ENCODE peak calls at places on chromosomes 3 and 15, in four cellular contexts. One of them, this sample, is unnamed.

GRCh38 chr3:10142707-10143560 is 1.4 kb downstream of the VHL start:
- DNase-seq in stimulated activated effector memory CD8-positive, alpha-beta T cell treated with anti-CD3 and anti-CD28 coated beads, Interleukin-12 subunit alpha, Interleukin-12 subunit beta, amount 100 ng/mL, for 72 hours: no peak
- DNase-seq in stimulated activated CD4-positive, alpha-beta T cell treated with anti-CD3 and anti-CD28 coated beads, Interleukin-1b, Interleukin-23, amount 100 ng/mL, for 4 hours: no peak
- DNase-seq in SK-N-SH: peak; percentile 24
- DNase-seq in this sample: peak; percentile 45

GRCh38 chr3:52536112-52536368 is 365 bp upstream of the UQCC5 start:
- DNase-seq in stimulated activated effector memory CD8-positive, alpha-beta T cell treated with anti-CD3 and anti-CD28 coated beads, Interleukin-12 subunit alpha, Interleukin-12 subunit beta, amount 100 ng/mL, for 72 hours: no peak
- DNase-seq in stimulated activated CD4-positive, alpha-beta T cell treated with anti-CD3 and anti-CD28 coated beads, Interleukin-1b, Interleukin-23, amount 100 ng/mL, for 4 hours: no peak
- DNase-seq in SK-N-SH: no peak
- DNase-seq in this sample: no peak

GRCh38 chr3:32948625-32949445 is 2.6 kb upstream of the CCR4 start:
- DNase-seq in stimulated activated effector memory CD8-positive, alpha-beta T cell treated with anti-CD3 and anti-CD28 coated beads, Interleukin-12 subunit alpha, Interleukin-12 subunit beta, amount 100 ng/mL, for 72 hours: no peak
- DNase-seq in stimulated activated CD4-positive, alpha-beta T cell treated with anti-CD3 and anti-CD28 coated beads, Interleukin-1b, Interleukin-23, amount 100 ng/mL, for 4 hours: no peak
- DNase-seq in SK-N-SH: no peak
- DNase-seq in this sample: no peak

GRCh38 chr3:170307998-170308398 is 49.5 kb upstream of the SKIL start:
- DNase-seq in stimulated activated effector memory CD8-positive, alpha-beta T cell treated with anti-CD3 and anti-CD28 coated beads, Interleukin-12 subunit alpha, Interleukin-12 subunit beta, amount 100 ng/mL, for 72 hours: no peak
- DNase-seq in stimulated activated CD4-positive, alpha-beta T cell treated with anti-CD3 and anti-CD28 coated beads, Interleukin-1b, Interleukin-23, amount 100 ng/mL, for 4 hours: no peak
- DNase-seq in SK-N-SH: no peak
- DNase-seq in this sample: no peak

GRCh38 chr3:52714335-52715302 is 8.7 kb downstream of the SPCS1 start:
- DNase-seq in stimulated activated effector memory CD8-positive, alpha-beta T cell treated with anti-CD3 and anti-CD28 coated beads, Interleukin-12 subunit alpha, Interleukin-12 subunit beta, amount 100 ng/mL, for 72 hours: no peak
- DNase-seq in stimulated activated CD4-positive, alpha-beta T cell treated with anti-CD3 and anti-CD28 coated beads, Interleukin-1b, Interleukin-23, amount 100 ng/mL, for 4 hours: no peak
- DNase-seq in SK-N-SH: peak; percentile 27
- DNase-seq in this sample: no peak

GRCh38 chr3:121707531-121708273 is 41.8 kb downstream of the GOLGB1 start:
- DNase-seq in stimulated activated effector memory CD8-positive, alpha-beta T cell treated with anti-CD3 and anti-CD28 coated beads, Interleukin-12 subunit alpha, Interleukin-12 subunit beta, amount 100 ng/mL, for 72 hours: no peak
- DNase-seq in stimulated activated CD4-positive, alpha-beta T cell treated with anti-CD3 and anti-CD28 coated beads, Interleukin-1b, Interleukin-23, amount 100 ng/mL, for 4 hours: no peak
- DNase-seq in SK-N-SH: no peak
- DNase-seq in this sample: no peak

GRCh38 chr3:170128977-170129431 is 52.5 kb downstream of the PHC3 start:
- DNase-seq in stimulated activated effector memory CD8-positive, alpha-beta T cell treated with anti-CD3 and anti-CD28 coated beads, Interleukin-12 subunit alpha, Interleukin-12 subunit beta, amount 100 ng/mL, for 72 hours: no peak
- DNase-seq in stimulated activated CD4-positive, alpha-beta T cell treated with anti-CD3 and anti-CD28 coated beads, Interleukin-1b, Interleukin-23, amount 100 ng/mL, for 4 hours: no peak
- DNase-seq in SK-N-SH: no peak
- DNase-seq in this sample: peak; percentile 18

GRCh38 chr3:43872301-43872700 is 181.6 kb downstream of the ABHD5 start:
- DNase-seq in stimulated activated effector memory CD8-positive, alpha-beta T cell treated with anti-CD3 and anti-CD28 coated beads, Interleukin-12 subunit alpha, Interleukin-12 subunit beta, amount 100 ng/mL, for 72 hours: no peak
- DNase-seq in stimulated activated CD4-positive, alpha-beta T cell treated with anti-CD3 and anti-CD28 coated beads, Interleukin-1b, Interleukin-23, amount 100 ng/mL, for 4 hours: no peak
- DNase-seq in SK-N-SH: peak; percentile 67
- DNase-seq in this sample: no peak

GRCh38 chr15:81511160-81511559 is 137.1 kb upstream of the TMC3 start:
- DNase-seq in stimulated activated effector memory CD8-positive, alpha-beta T cell treated with anti-CD3 and anti-CD28 coated beads, Interleukin-12 subunit alpha, Interleukin-12 subunit beta, amount 100 ng/mL, for 72 hours: no peak
- DNase-seq in stimulated activated CD4-positive, alpha-beta T cell treated with anti-CD3 and anti-CD28 coated beads, Interleukin-1b, Interleukin-23, amount 100 ng/mL, for 4 hours: no peak
- DNase-seq in SK-N-SH: no peak
- DNase-seq in this sample: no peak

GRCh38 chr3:171967932-171968678 is 71.3 kb upstream of the FNDC3B start:
- DNase-seq in stimulated activated effector memory CD8-positive, alpha-beta T cell treated with anti-CD3 and anti-CD28 coated beads, Interleukin-12 subunit alpha, Interleukin-12 subunit beta, amount 100 ng/mL, for 72 hours: no peak
- DNase-seq in stimulated activated CD4-positive, alpha-beta T cell treated with anti-CD3 and anti-CD28 coated beads, Interleukin-1b, Interleukin-23, amount 100 ng/mL, for 4 hours: no peak
- DNase-seq in SK-N-SH: no peak
- DNase-seq in this sample: no peak

GRCh38 chr3:52108302-52109232 is 45.7 kb downstream of the POC1A start:
- DNase-seq in stimulated activated effector memory CD8-positive, alpha-beta T cell treated with anti-CD3 and anti-CD28 coated beads, Interleukin-12 subunit alpha, Interleukin-12 subunit beta, amount 100 ng/mL, for 72 hours: no peak
- DNase-seq in stimulated activated CD4-positive, alpha-beta T cell treated with anti-CD3 and anti-CD28 coated beads, Interleukin-1b, Interleukin-23, amount 100 ng/mL, for 4 hours: no peak
- DNase-seq in SK-N-SH: peak; percentile 75
- DNase-seq in this sample: peak; percentile 52

GRCh38 chr3:103976931-103977339 is 1389.8 kb upstream of the ALCAM start:
- DNase-seq in stimulated activated effector memory CD8-positive, alpha-beta T cell treated with anti-CD3 and anti-CD28 coated beads, Interleukin-12 subunit alpha, Interleukin-12 subunit beta, amount 100 ng/mL, for 72 hours: no peak
- DNase-seq in stimulated activated CD4-positive, alpha-beta T cell treated with anti-CD3 and anti-CD28 coated beads, Interleukin-1b, Interleukin-23, amount 100 ng/mL, for 4 hours: no peak
- DNase-seq in SK-N-SH: no peak
- DNase-seq in this sample: no peak

GRCh38 chr3:188830955-188831354 is 340.8 kb upstream of the TPRG1 start:
- DNase-seq in stimulated activated effector memory CD8-positive, alpha-beta T cell treated with anti-CD3 and anti-CD28 coated beads, Interleukin-12 subunit alpha, Interleukin-12 subunit beta, amount 100 ng/mL, for 72 hours: no peak
- DNase-seq in stimulated activated CD4-positive, alpha-beta T cell treated with anti-CD3 and anti-CD28 coated beads, Interleukin-1b, Interleukin-23, amount 100 ng/mL, for 4 hours: no peak
- DNase-seq in SK-N-SH: peak; percentile 8
- DNase-seq in this sample: no peak

GRCh38 chr15:76991741-76992645 is 2.9 kb upstream of the PSTPIP1 start:
- DNase-seq in stimulated activated effector memory CD8-positive, alpha-beta T cell treated with anti-CD3 and anti-CD28 coated beads, Interleukin-12 subunit alpha, Interleukin-12 subunit beta, amount 100 ng/mL, for 72 hours: no peak
- DNase-seq in stimulated activated CD4-positive, alpha-beta T cell treated with anti-CD3 and anti-CD28 coated beads, Interleukin-1b, Interleukin-23, amount 100 ng/mL, for 4 hours: no peak
- DNase-seq in SK-N-SH: peak; percentile 3
- DNase-seq in this sample: no peak

GRCh38 chr15:94476681-94477080 is 245.3 kb downstream of the MCTP2 start:
- DNase-seq in stimulated activated effector memory CD8-positive, alpha-beta T cell treated with anti-CD3 and anti-CD28 coated beads, Interleukin-12 subunit alpha, Interleukin-12 subunit beta, amount 100 ng/mL, for 72 hours: no peak
- DNase-seq in stimulated activated CD4-positive, alpha-beta T cell treated with anti-CD3 and anti-CD28 coated beads, Interleukin-1b, Interleukin-23, amount 100 ng/mL, for 4 hours: no peak
- DNase-seq in SK-N-SH: no peak
- DNase-seq in this sample: no peak

GRCh38 chr15:69037977-69038376 is 23.5 kb downstream of the NOX5 start:
- DNase-seq in stimulated activated effector memory CD8-positive, alpha-beta T cell treated with anti-CD3 and anti-CD28 coated beads, Interleukin-12 subunit alpha, Interleukin-12 subunit beta, amount 100 ng/mL, for 72 hours: no peak
- DNase-seq in stimulated activated CD4-positive, alpha-beta T cell treated with anti-CD3 and anti-CD28 coated beads, Interleukin-1b, Interleukin-23, amount 100 ng/mL, for 4 hours: no peak
- DNase-seq in SK-N-SH: no peak
- DNase-seq in this sample: no peak

GRCh38 chr3:78969483-78969882 is 798.3 kb downstream of the ROBO1 start:
- DNase-seq in stimulated activated effector memory CD8-positive, alpha-beta T cell treated with anti-CD3 and anti-CD28 coated beads, Interleukin-12 subunit alpha, Interleukin-12 subunit beta, amount 100 ng/mL, for 72 hours: no peak
- DNase-seq in stimulated activated CD4-positive, alpha-beta T cell treated with anti-CD3 and anti-CD28 coated beads, Interleukin-1b, Interleukin-23, amount 100 ng/mL, for 4 hours: no peak
- DNase-seq in SK-N-SH: peak; percentile 57
- DNase-seq in this sample: no peak

GRCh38 chr3:57855281-57855680 is 99.2 kb downstream of the SLMAP start:
- DNase-seq in stimulated activated effector memory CD8-positive, alpha-beta T cell treated with anti-CD3 and anti-CD28 coated beads, Interleukin-12 subunit alpha, Interleukin-12 subunit beta, amount 100 ng/mL, for 72 hours: no peak
- DNase-seq in stimulated activated CD4-positive, alpha-beta T cell treated with anti-CD3 and anti-CD28 coated beads, Interleukin-1b, Interleukin-23, amount 100 ng/mL, for 4 hours: no peak
- DNase-seq in SK-N-SH: no peak
- DNase-seq in this sample: no peak

GRCh38 chr15:43878466-43878865 is 51.7 kb downstream of the WDR76 start:
- DNase-seq in stimulated activated effector memory CD8-positive, alpha-beta T cell treated with anti-CD3 and anti-CD28 coated beads, Interleukin-12 subunit alpha, Interleukin-12 subunit beta, amount 100 ng/mL, for 72 hours: no peak
- DNase-seq in stimulated activated CD4-positive, alpha-beta T cell treated with anti-CD3 and anti-CD28 coated beads, Interleukin-1b, Interleukin-23, amount 100 ng/mL, for 4 hours: no peak
- DNase-seq in SK-N-SH: no peak
- DNase-seq in this sample: no peak

GRCh38 chr15:89034305-89034704 is 54.0 kb upstream of the ABHD2 start:
- DNase-seq in stimulated activated effector memory CD8-positive, alpha-beta T cell treated with anti-CD3 and anti-CD28 coated beads, Interleukin-12 subunit alpha, Interleukin-12 subunit beta, amount 100 ng/mL, for 72 hours: no peak
- DNase-seq in stimulated activated CD4-positive, alpha-beta T cell treated with anti-CD3 and anti-CD28 coated beads, Interleukin-1b, Interleukin-23, amount 100 ng/mL, for 4 hours: no peak
- DNase-seq in SK-N-SH: no peak
- DNase-seq in this sample: no peak

GRCh38 chr15:62417444-62417843 is 252.4 kb upstream of the C2CD4B start:
- DNase-seq in stimulated activated effector memory CD8-positive, alpha-beta T cell treated with anti-CD3 and anti-CD28 coated beads, Interleukin-12 subunit alpha, Interleukin-12 subunit beta, amount 100 ng/mL, for 72 hours: no peak
- DNase-seq in stimulated activated CD4-positive, alpha-beta T cell treated with anti-CD3 and anti-CD28 coated beads, Interleukin-1b, Interleukin-23, amount 100 ng/mL, for 4 hours: no peak
- DNase-seq in SK-N-SH: no peak
- DNase-seq in this sample: no peak

GRCh38 chr3:49928511-49929017 is 1.0 kb downstream of the MON1A start:
- DNase-seq in stimulated activated effector memory CD8-positive, alpha-beta T cell treated with anti-CD3 and anti-CD28 coated beads, Interleukin-12 subunit alpha, Interleukin-12 subunit beta, amount 100 ng/mL, for 72 hours: no peak
- DNase-seq in stimulated activated CD4-positive, alpha-beta T cell treated with anti-CD3 and anti-CD28 coated beads, Interleukin-1b, Interleukin-23, amount 100 ng/mL, for 4 hours: no peak
- DNase-seq in SK-N-SH: no peak
- DNase-seq in this sample: no peak

This sample was measured in D341Med.